ENCODE peak calls at places on chromosomes 5 and 9, in nine cellular contexts. V is EH; D is cardiac fibroblast; B is NCI-H2171; T is foreskin melanocyte; N is fibroblast of gingiva; L is ELF-1; W is activated CD8-positive, alpha-beta memory T cell treated with anti-CD3 and anti-CD28 coated beads, Interleukin-2, amount 50 U/mL, for 48 hours; Z is PC-3. Q is an unnamed sample.
A peak's percentile ranks its signal among the peaks of the same experiment; 100 is the strongest.

GRCh38 chr5:177508837-177509236 is 789 bp downstream of the DOK3 start:
- DNase-seq in V (no peak), D (no peak), B (no peak), T (no peak), N (no peak), L (no peak), W (no peak), Z (no peak), Q (no peak)

GRCh38 chr5:140114341-140115185 is 654 bp downstream of the PURA start:
- DNase-seq in V (peak; percentile 63), D (peak; percentile 67), B (no peak), T (peak; percentile 84), N (peak; percentile 58), L (peak; percentile 78), W (peak; percentile 78), Z (peak; percentile 62), Q (peak; percentile 37)

GRCh38 chr5:171483453-171484177 is 64.2 kb downstream of the FGF18 start:
- DNase-seq in V (peak; percentile 51), D (peak; percentile 94), B (no peak), T (no peak), N (peak; percentile 72), L (no peak), W (no peak), Z (no peak), Q (no peak)

GRCh38 chr5:78533356-78533755 is 115.2 kb downstream of the LHFPL2 start:
- DNase-seq in V (no peak), D (peak; percentile 64), B (no peak), T (no peak), N (peak; percentile 24), L (no peak), W (no peak), Z (peak; percentile 49), Q (peak; percentile 17)

GRCh38 chr5:125023673-125024072 is 277.2 kb upstream of the ZNF608 start:
- DNase-seq in V (peak; percentile 6), D (no peak), B (no peak), T (peak; percentile 45), N (no peak), L (no peak), W (no peak), Z (peak; percentile 74), Q (no peak)

GRCh38 chr9:138097501-138097991 is 220.0 kb downstream of the CACNA1B start:
- DNase-seq in V (no peak), D (no peak), B (no peak), T (no peak), N (no peak), L (no peak), W (peak; percentile 30), Z (no peak), Q (no peak)

GRCh38 chr5:39076757-39077475 is 2.7 kb upstream of the RICTOR start:
- DNase-seq in V (peak; percentile 71), D (peak; percentile 17), B (no peak), T (no peak), N (no peak), L (no peak), W (no peak), Z (peak; percentile 89), Q (peak; percentile 40)

GRCh38 chr9:80557256-80557655 is 985.5 kb downstream of the TLE4 start:
- DNase-seq in V (no peak), D (peak; percentile 1), B (no peak), T (no peak), N (no peak), L (no peak), W (no peak), Z (no peak), Q (no peak)

GRCh38 chr5:7047862-7048261 is 334.6 kb downstream of the TENT4A start:
- DNase-seq in V (no peak), D (no peak), B (no peak), T (no peak), N (no peak), L (no peak), W (no peak), Z (no peak), Q (no peak)

GRCh38 chr5:477247-477646 is 34.3 kb downstream of the EXOC3 start:
- DNase-seq in V (no peak), D (no peak), B (no peak), T (no peak), N (no peak), L (no peak), W (no peak), Z (no peak), Q (no peak)